ENCODE peak calls at places on chromosomes 16 and 17, in four cellular contexts. C is NCI-H446, X is stomach, N is non-pigmented ciliary epithelial cell. D is an unnamed sample.

GRCh38 chr16:78742501-78743283 is 643.2 kb downstream of the WWOX start:
- DNase-seq in X (peak; percentile 42), N (no peak), C (no peak), D (peak; percentile 21)

GRCh38 chr17:6668727-6669425 is 17.3 kb downstream of the C17orf100 start:
- DNase-seq in X (no peak), C (no peak), N (no peak), D (no peak)

GRCh38 chr17:81959362-81960129 is 1.4 kb downstream of the NOTUM start:
- DNase-seq in N (no peak), C (peak; percentile 68), X (peak; percentile 84), D (no peak)

GRCh38 chr17:30124273-30124796 is 7.7 kb downstream of the NSRP1 start:
- DNase-seq in X (no peak), C (no peak), N (no peak), D (no peak)

GRCh38 chr16:27363797-27364196 is 38.2 kb upstream of the IL21R start:
- DNase-seq in N (no peak), C (peak; percentile 38), X (peak; percentile 84), D (peak; percentile 52)

GRCh38 chr17:1746975-1747543 is 4.4 kb downstream of the SERPINF2 start:
- DNase-seq in X (peak; percentile 76), C (no peak), N (no peak), D (no peak)

GRCh38 chr16:23362460-23363317 is 60.6 kb downstream of the SCNN1B start:
- DNase-seq in N (no peak), X (peak; percentile 88), C (peak; percentile 16), D (peak; percentile 93)

GRCh38 chr17:17671369-17672119 is 9.7 kb upstream of the RAI1 start:
- DNase-seq in C (no peak), N (no peak), X (no peak), D (no peak)

GRCh38 chr17:7173687-7174602 is 5.2 kb downstream of the ASGR1 start:
- DNase-seq in X (peak; percentile 68), N (no peak), C (no peak), D (no peak)

GRCh38 chr16:11164482-11165270 is 91.3 kb downstream of the SOCS1 start:
- DNase-seq in C (peak; percentile 12), X (peak; percentile 52), N (no peak), D (no peak)